ENCODE peak calls at places on chromosomes 11 and 22, in nine cellular contexts. One of them, this sample, is unnamed.

GRCh38 chr11:130847517-130847916 is 68.8 kb downstream of the SNX19 start:
- DNase-seq in NB4: no peak
- DNase-seq in activated B cell treated with CpG ODN at 0.5 μM for 24 hours: no peak
- DNase-seq in Calu3: peak; percentile 36
- DNase-seq in H1: no peak
- DNase-seq in epithelial cell of esophagus: peak; percentile 98
- DNase-seq in tibial nerve: no peak
- DNase-seq in astrocyte of the spinal cord: peak; percentile 83
- DNase-seq in endothelial cell: no peak
- DNase-seq in this sample: no peak

GRCh38 chr11:64447717-64448598 is 89.0 kb downstream of the RPS6KA4 start:
- DNase-seq in NB4: peak; percentile 87
- DNase-seq in activated B cell treated with CpG ODN at 0.5 μM for 24 hours: peak; percentile 27
- DNase-seq in Calu3: no peak
- DNase-seq in H1: no peak
- DNase-seq in epithelial cell of esophagus: no peak
- DNase-seq in tibial nerve: no peak
- DNase-seq in astrocyte of the spinal cord: no peak
- DNase-seq in endothelial cell: no peak
- DNase-seq in this sample: peak; percentile 36

GRCh38 chr11:94734563-94735275 is 33.4 kb upstream of the AMOTL1 start:
- DNase-seq in NB4: peak; percentile 56
- DNase-seq in activated B cell treated with CpG ODN at 0.5 μM for 24 hours: no peak
- DNase-seq in Calu3: no peak
- DNase-seq in H1: peak; percentile 60
- DNase-seq in epithelial cell of esophagus: peak; percentile 53
- DNase-seq in tibial nerve: no peak
- DNase-seq in astrocyte of the spinal cord: peak; percentile 47
- DNase-seq in endothelial cell: no peak
- DNase-seq in this sample: peak; percentile 63

GRCh38 chr11:129268371-129268770 is 76.2 kb upstream of the ARHGAP32 start:
- DNase-seq in NB4: no peak
- DNase-seq in activated B cell treated with CpG ODN at 0.5 μM for 24 hours: no peak
- DNase-seq in Calu3: no peak
- DNase-seq in H1: no peak
- DNase-seq in epithelial cell of esophagus: no peak
- DNase-seq in tibial nerve: no peak
- DNase-seq in astrocyte of the spinal cord: no peak
- DNase-seq in endothelial cell: no peak
- DNase-seq in this sample: no peak

GRCh38 chr11:118918128-118918685 is 7.5 kb downstream of the BCL9L start:
- DNase-seq in NB4: no peak
- DNase-seq in activated B cell treated with CpG ODN at 0.5 μM for 24 hours: no peak
- DNase-seq in Calu3: peak; percentile 62
- DNase-seq in H1: no peak
- DNase-seq in epithelial cell of esophagus: peak; percentile 85
- DNase-seq in tibial nerve: peak; percentile 80
- DNase-seq in astrocyte of the spinal cord: peak; percentile 94
- DNase-seq in endothelial cell: no peak
- DNase-seq in this sample: no peak

GRCh38 chr22:43624144-43624998 is 187.7 kb downstream of the EFCAB6 start:
- DNase-seq in NB4: no peak
- DNase-seq in activated B cell treated with CpG ODN at 0.5 μM for 24 hours: no peak
- DNase-seq in Calu3: no peak
- DNase-seq in H1: no peak
- DNase-seq in epithelial cell of esophagus: no peak
- DNase-seq in tibial nerve: no peak
- DNase-seq in astrocyte of the spinal cord: peak; percentile 60
- DNase-seq in endothelial cell: no peak
- DNase-seq in this sample: no peak

GRCh38 chr22:35477911-35478582 is 62.6 kb upstream of the RASD2 start:
- DNase-seq in NB4: peak; percentile 83
- DNase-seq in activated B cell treated with CpG ODN at 0.5 μM for 24 hours: no peak
- DNase-seq in Calu3: peak; percentile 47
- DNase-seq in H1: no peak
- DNase-seq in epithelial cell of esophagus: peak; percentile 51
- DNase-seq in tibial nerve: no peak
- DNase-seq in astrocyte of the spinal cord: peak; percentile 64
- DNase-seq in endothelial cell: no peak
- DNase-seq in this sample: no peak

GRCh38 chr22:25403752-25404471 is 160.6 kb upstream of the GRK3 start:
- DNase-seq in NB4: peak; percentile 84
- DNase-seq in activated B cell treated with CpG ODN at 0.5 μM for 24 hours: no peak
- DNase-seq in Calu3: no peak
- DNase-seq in H1: no peak
- DNase-seq in epithelial cell of esophagus: peak; percentile 26
- DNase-seq in tibial nerve: no peak
- DNase-seq in astrocyte of the spinal cord: peak; percentile 25
- DNase-seq in endothelial cell: no peak
- DNase-seq in this sample: no peak

GRCh38 chr11:107973641-107974040 is 35.1 kb upstream of the CUL5 start:
- DNase-seq in NB4: no peak
- DNase-seq in activated B cell treated with CpG ODN at 0.5 μM for 24 hours: no peak
- DNase-seq in Calu3: no peak
- DNase-seq in H1: no peak
- DNase-seq in epithelial cell of esophagus: no peak
- DNase-seq in tibial nerve: no peak
- DNase-seq in astrocyte of the spinal cord: no peak
- DNase-seq in endothelial cell: no peak
- DNase-seq in this sample: no peak

GRCh38 chr11:16630651-16631050 is 107.8 kb upstream of the C11orf58 start:
- DNase-seq in NB4: no peak
- DNase-seq in activated B cell treated with CpG ODN at 0.5 μM for 24 hours: no peak
- DNase-seq in Calu3: no peak
- DNase-seq in H1: no peak
- DNase-seq in epithelial cell of esophagus: no peak
- DNase-seq in tibial nerve: no peak
- DNase-seq in astrocyte of the spinal cord: no peak
- DNase-seq in endothelial cell: no peak
- DNase-seq in this sample: no peak

GRCh38 chr11:115047631-115048030 is 369.3 kb downstream of the NXPE2 start:
- DNase-seq in NB4: no peak
- DNase-seq in activated B cell treated with CpG ODN at 0.5 μM for 24 hours: no peak
- DNase-seq in Calu3: no peak
- DNase-seq in H1: no peak
- DNase-seq in epithelial cell of esophagus: no peak
- DNase-seq in tibial nerve: no peak
- DNase-seq in astrocyte of the spinal cord: no peak
- DNase-seq in endothelial cell: no peak
- DNase-seq in this sample: no peak

GRCh38 chr11:62547691-62548281 is 1.2 kb upstream of the AHNAK start:
- DNase-seq in NB4: no peak
- DNase-seq in activated B cell treated with CpG ODN at 0.5 μM for 24 hours: no peak
- DNase-seq in Calu3: peak; percentile 45
- DNase-seq in H1: no peak
- DNase-seq in epithelial cell of esophagus: peak; percentile 99
- DNase-seq in tibial nerve: no peak
- DNase-seq in astrocyte of the spinal cord: no peak
- DNase-seq in endothelial cell: no peak
- DNase-seq in this sample: no peak

GRCh38 chr11:88246680-88247079 is 71.4 kb upstream of the RAB38 start:
- DNase-seq in NB4: no peak
- DNase-seq in activated B cell treated with CpG ODN at 0.5 μM for 24 hours: no peak
- DNase-seq in Calu3: no peak
- DNase-seq in H1: no peak
- DNase-seq in epithelial cell of esophagus: peak; percentile 90
- DNase-seq in tibial nerve: no peak
- DNase-seq in astrocyte of the spinal cord: peak; percentile 75
- DNase-seq in endothelial cell: no peak
- DNase-seq in this sample: no peak

GRCh38 chr22:24772493-24773220 is 1.9 kb downstream of the PIWIL3 start:
- DNase-seq in NB4: no peak
- DNase-seq in activated B cell treated with CpG ODN at 0.5 μM for 24 hours: no peak
- DNase-seq in Calu3: peak; percentile 31
- DNase-seq in H1: peak; percentile 49
- DNase-seq in epithelial cell of esophagus: peak; percentile 23
- DNase-seq in tibial nerve: no peak
- DNase-seq in astrocyte of the spinal cord: peak; percentile 29
- DNase-seq in endothelial cell: peak; percentile 53
- DNase-seq in this sample: peak; percentile 30

GRCh38 chr11:46827995-46828394 is 18.1 kb downstream of the CKAP5 start:
- DNase-seq in NB4: no peak
- DNase-seq in activated B cell treated with CpG ODN at 0.5 μM for 24 hours: no peak
- DNase-seq in Calu3: no peak
- DNase-seq in H1: no peak
- DNase-seq in epithelial cell of esophagus: no peak
- DNase-seq in tibial nerve: no peak
- DNase-seq in astrocyte of the spinal cord: peak; percentile 22
- DNase-seq in endothelial cell: no peak
- DNase-seq in this sample: no peak
- TF ChIP-seq CTCF in NB4: no peak
- TF ChIP-seq CTCF in activated B cell treated with CpG ODN at 0.5 μM for 24 hours: no peak
- TF ChIP-seq CTCF in Calu3: no peak
- TF ChIP-seq CTCF in H1: no peak
- TF ChIP-seq CTCF in epithelial cell of esophagus: no peak
- TF ChIP-seq CTCF in tibial nerve: no peak
- TF ChIP-seq CTCF in astrocyte of the spinal cord: no peak
- TF ChIP-seq CTCF in endothelial cell: no peak
- TF ChIP-seq CTCF in this sample: no peak

DNA sequence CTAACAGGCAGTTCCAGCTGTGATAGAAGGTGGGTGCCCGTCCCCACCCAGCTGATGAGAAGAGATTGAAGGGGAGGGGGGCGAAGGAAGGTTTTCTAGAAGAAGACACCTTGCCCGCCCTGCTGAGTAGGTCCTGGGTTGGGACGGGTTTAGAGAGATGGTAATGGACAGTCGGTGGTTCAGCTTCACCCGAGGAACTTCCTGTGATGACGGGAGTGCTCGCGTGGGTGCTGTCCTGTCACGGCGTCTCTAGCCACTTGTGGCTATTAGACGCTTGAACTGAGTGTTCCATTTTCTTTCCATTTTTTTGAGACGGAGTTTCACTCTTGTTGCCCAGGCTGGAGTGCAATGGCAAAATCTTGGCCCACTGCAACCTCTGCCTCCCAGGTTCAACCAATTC is 27.6 kb upstream of the MGAT3 start:
- DNase-seq in NB4: no peak
- DNase-seq in activated B cell treated with CpG ODN at 0.5 μM for 24 hours: no peak
- DNase-seq in Calu3: no peak
- DNase-seq in H1: no peak
- DNase-seq in epithelial cell of esophagus: no peak
- DNase-seq in tibial nerve: no peak
- DNase-seq in astrocyte of the spinal cord: no peak
- DNase-seq in endothelial cell: no peak
- DNase-seq in this sample: no peak
- TF ChIP-seq CTCF in NB4: no peak
- TF ChIP-seq CTCF in activated B cell treated with CpG ODN at 0.5 μM for 24 hours: no peak
- TF ChIP-seq CTCF in Calu3: no peak
- TF ChIP-seq CTCF in H1: no peak
- TF ChIP-seq CTCF in epithelial cell of esophagus: no peak
- TF ChIP-seq CTCF in tibial nerve: no peak
- TF ChIP-seq CTCF in astrocyte of the spinal cord: no peak
- TF ChIP-seq CTCF in endothelial cell: no peak
- TF ChIP-seq CTCF in this sample: no peak

DNA sequence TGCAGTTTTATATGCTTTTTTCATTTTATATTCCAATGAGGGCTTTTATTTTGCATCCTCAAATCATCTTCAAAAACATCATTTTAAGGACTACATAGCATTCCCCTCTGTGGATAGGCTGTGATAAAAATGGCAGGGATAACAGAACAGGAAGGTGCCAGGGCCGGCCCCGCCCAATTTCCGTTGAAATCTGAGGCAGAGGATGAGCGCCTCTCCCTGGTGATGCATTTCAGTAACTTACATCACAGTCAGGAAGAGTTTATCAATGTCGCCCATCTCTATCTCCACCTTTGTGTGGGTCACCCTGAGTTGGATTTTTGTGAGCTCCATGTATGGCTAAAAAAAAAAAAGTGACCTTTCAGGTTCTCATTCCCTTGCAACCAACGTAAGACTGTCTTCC is 201.6 kb downstream of the DSCAML1 start:
- DNase-seq in NB4: no peak
- DNase-seq in activated B cell treated with CpG ODN at 0.5 μM for 24 hours: no peak
- DNase-seq in Calu3: no peak
- DNase-seq in H1: no peak
- DNase-seq in epithelial cell of esophagus: no peak
- DNase-seq in tibial nerve: no peak
- DNase-seq in astrocyte of the spinal cord: no peak
- DNase-seq in endothelial cell: no peak
- DNase-seq in this sample: no peak
- TF ChIP-seq CTCF in NB4: no peak
- TF ChIP-seq CTCF in activated B cell treated with CpG ODN at 0.5 μM for 24 hours: no peak
- TF ChIP-seq CTCF in Calu3: no peak
- TF ChIP-seq CTCF in H1: peak; percentile 47
- TF ChIP-seq CTCF in epithelial cell of esophagus: no peak
- TF ChIP-seq CTCF in tibial nerve: no peak
- TF ChIP-seq CTCF in astrocyte of the spinal cord: no peak
- TF ChIP-seq CTCF in endothelial cell: no peak
- TF ChIP-seq CTCF in this sample: no peak

GRCh38 chr11:78630155-78630554 is 55.5 kb upstream of the NARS2 start:
- DNase-seq in NB4: no peak
- DNase-seq in activated B cell treated with CpG ODN at 0.5 μM for 24 hours: no peak
- DNase-seq in Calu3: no peak
- DNase-seq in H1: no peak
- DNase-seq in epithelial cell of esophagus: no peak
- DNase-seq in tibial nerve: no peak
- DNase-seq in astrocyte of the spinal cord: no peak
- DNase-seq in endothelial cell: no peak
- DNase-seq in this sample: no peak

GRCh38 chr11:78635814-78636506 is 61.3 kb upstream of the NARS2 start:
- DNase-seq in NB4: no peak
- DNase-seq in activated B cell treated with CpG ODN at 0.5 μM for 24 hours: no peak
- DNase-seq in Calu3: no peak
- DNase-seq in H1: no peak
- DNase-seq in epithelial cell of esophagus: no peak
- DNase-seq in tibial nerve: no peak
- DNase-seq in astrocyte of the spinal cord: no peak
- DNase-seq in endothelial cell: no peak
- DNase-seq in this sample: no peak

GRCh38 chr11:78633516-78634310 is 59.0 kb upstream of the NARS2 start:
- DNase-seq in NB4: no peak
- DNase-seq in activated B cell treated with CpG ODN at 0.5 μM for 24 hours: no peak
- DNase-seq in Calu3: no peak
- DNase-seq in H1: no peak
- DNase-seq in epithelial cell of esophagus: no peak
- DNase-seq in tibial nerve: no peak
- DNase-seq in astrocyte of the spinal cord: no peak
- DNase-seq in endothelial cell: no peak
- DNase-seq in this sample: no peak

DNA sequence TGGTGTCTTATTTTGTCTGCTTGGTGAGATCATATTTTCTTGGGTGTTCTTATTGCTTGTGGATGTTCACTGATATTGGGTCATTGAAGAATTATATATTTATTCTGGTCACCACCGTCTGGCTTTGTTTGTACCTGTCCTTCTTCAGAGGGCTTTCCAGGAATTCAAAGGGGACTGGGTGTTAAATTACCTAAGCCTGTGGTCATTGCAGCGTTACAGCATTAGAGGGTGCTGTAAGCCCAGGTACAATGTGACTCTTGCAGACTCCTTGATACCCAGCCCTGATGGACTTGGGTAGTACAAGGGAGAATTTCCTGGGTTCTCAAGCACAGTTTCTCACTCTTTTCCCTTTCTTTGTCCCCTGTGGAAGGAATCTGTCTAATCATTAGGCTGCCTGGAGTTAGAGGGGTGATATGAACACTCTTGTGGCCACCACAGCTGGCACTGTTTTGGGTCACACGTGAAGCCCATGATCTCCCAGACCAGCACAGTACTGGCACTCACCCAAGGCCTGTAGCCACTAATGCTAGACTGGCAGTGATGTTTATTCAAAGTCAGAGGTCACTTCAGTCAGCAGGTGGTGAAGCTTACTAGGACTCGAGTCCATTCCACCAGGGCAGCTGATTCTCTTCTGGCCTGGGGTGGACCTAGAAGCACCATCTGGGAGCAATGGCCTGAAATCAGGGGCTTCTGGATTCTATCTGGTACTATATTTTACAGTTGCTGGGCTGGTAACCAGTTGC is 56.1 kb upstream of the NARS2 start:
- DNase-seq in NB4: no peak
- DNase-seq in activated B cell treated with CpG ODN at 0.5 μM for 24 hours: no peak
- DNase-seq in Calu3: no peak
- DNase-seq in H1: no peak
- DNase-seq in epithelial cell of esophagus: no peak
- DNase-seq in tibial nerve: no peak
- DNase-seq in astrocyte of the spinal cord: no peak
- DNase-seq in endothelial cell: no peak
- DNase-seq in this sample: no peak
- TF ChIP-seq CTCF in NB4: no peak
- TF ChIP-seq CTCF in activated B cell treated with CpG ODN at 0.5 μM for 24 hours: no peak
- TF ChIP-seq CTCF in Calu3: no peak
- TF ChIP-seq CTCF in H1: peak; percentile 61
- TF ChIP-seq CTCF in epithelial cell of esophagus: no peak
- TF ChIP-seq CTCF in tibial nerve: no peak
- TF ChIP-seq CTCF in astrocyte of the spinal cord: no peak
- TF ChIP-seq CTCF in endothelial cell: no peak
- TF ChIP-seq CTCF in this sample: no peak